ENCODE peak calls at places on chromosome 13, in five cellular contexts. G, F, V, C and D are unnamed samples.
A peak's percentile ranks its signal among the peaks of the same experiment; 100 is the strongest.

GRCh38 chr13:98144501-98145350 is 1.8 kb downstream of the FARP1 start:
- DNase-seq in G (peak; percentile 23), V (no peak), C (no peak), F (peak; percentile 80), D (peak; percentile 80)

GRCh38 chr13:21673592-21674270 is 2.9 kb downstream of the FGF9 start:
- DNase-seq in V (no peak), G (no peak), F (no peak), C (no peak), D (peak; percentile 84)

GRCh38 chr13:109868583-109869311 is 82.4 kb upstream of the IRS2 start:
- DNase-seq in C (no peak), F (no peak), V (no peak), G (no peak), D (no peak)

GRCh38 chr13:76783798-76784197 is 102.4 kb downstream of the KCTD12 start:
- DNase-seq in F (no peak), C (no peak), G (no peak), V (no peak), D (peak; percentile 71)

GRCh38 chr13:29887030-29887557 is 36.7 kb upstream of the UBL3 start:
- DNase-seq in F (no peak), G (no peak), V (no peak), C (no peak), D (no peak)

GRCh38 chr13:30526612-30527217 is 61.0 kb upstream of the HMGB1 start:
- DNase-seq in V (no peak), C (no peak), F (no peak), G (no peak), D (no peak)

GRCh38 chr13:112804374-112804773 is 114.5 kb downstream of the ATP11A start:
- DNase-seq in C (no peak), V (no peak), F (no peak), G (no peak), D (no peak)

GRCh38 chr13:95955255-95955654 is 97.9 kb downstream of the UGGT2 start:
- DNase-seq in C (no peak), V (no peak), G (no peak), F (no peak), D (no peak)

GRCh38 chr13:41547253-41548000 is 90.1 kb downstream of the RGCC start:
- DNase-seq in V (no peak), F (no peak), G (peak; percentile 97), C (no peak), D (peak; percentile 63)

GRCh38 chr13:71866173-71867091 is 572 bp downstream of the DACH1 start:
- DNase-seq in C (no peak), V (no peak), G (no peak), F (peak; percentile 33), D (peak; percentile 76)

GRCh38 chr13:102400619-102401125 is 1.2 kb downstream of the FGF14 start:
- DNase-seq in G (peak; percentile 51), F (peak; percentile 32), V (no peak), C (no peak), D (peak; percentile 75)

GRCh38 chr13:26967119-26968038 is 204.2 kb downstream of the USP12 start:
- DNase-seq in G (no peak), V (no peak), C (no peak), F (no peak), D (no peak)

GRCh38 chr13:105937451-105937850 is 598.0 kb downstream of the EFNB2 start:
- DNase-seq in F (peak; percentile 85), G (no peak), C (no peak), V (no peak), D (no peak)

GRCh38 chr13:68173111-68173510 is 943.0 kb upstream of the PCDH9 start:
- DNase-seq in G (no peak), V (no peak), F (no peak), C (no peak), D (no peak)

GRCh38 chr13:41017153-41017552 is 2.0 kb downstream of the ELF1 start:
- DNase-seq in G (no peak), V (no peak), C (no peak), F (no peak), D (no peak)

GRCh38 chr13:105847532-105848295 is 687.7 kb downstream of the EFNB2 start:
- DNase-seq in G (no peak), C (no peak), V (no peak), F (no peak), D (no peak)

GRCh38 chr13:113089693-113090414 is 15.7 kb upstream of the F7 start:
- DNase-seq in C (no peak), G (no peak), F (no peak), V (no peak), D (peak; percentile 77)

GRCh38 chr13:98890920-98891319 is 86.9 kb downstream of the DOCK9 start:
- DNase-seq in F (no peak), V (no peak), C (no peak), G (no peak), D (peak; percentile 69)

GRCh38 chr13:39530996-39531395 is 72.0 kb downstream of the LHFPL6 start:
- DNase-seq in F (no peak), V (no peak), G (no peak), C (no peak), D (no peak)

GRCh38 chr13:36298535-36299068 is 988 bp upstream of the CCDC169 start:
- DNase-seq in C (no peak), F (no peak), G (no peak), V (no peak), D (peak; percentile 78)

GRCh38 chr13:41668130-41668757 is 210.9 kb downstream of the RGCC start:
- DNase-seq in F (peak; percentile 29), V (no peak), G (peak; percentile 67), C (no peak), D (peak; percentile 72)

GRCh38 chr13:106796280-106797047 is 228.5 kb upstream of the ARGLU1 start:
- DNase-seq in F (no peak), C (no peak), V (no peak), G (no peak), D (peak; percentile 91)

GRCh38 chr13:20102776-20103175 is 58.1 kb downstream of the GJA3 start:
- DNase-seq in V (no peak), C (no peak), F (no peak), G (peak; percentile 33), D (no peak)

GRCh38 chr13:53010374-53011105 is 18.1 kb upstream of the OLFM4 start:
- DNase-seq in V (no peak), G (no peak), F (no peak), C (no peak), D (no peak)

GRCh38 chr13:43391021-43391420 is 367.6 kb downstream of the DNAJC15 start:
- DNase-seq in F (no peak), V (no peak), C (no peak), G (no peak), D (no peak)

GRCh38 chr13:57666131-57666530 is 34.6 kb downstream of the PCDH17 start:
- DNase-seq in V (no peak), C (no peak), G (no peak), F (no peak), D (no peak)

GRCh38 chr13:93794197-93794885 is 567.7 kb downstream of the GPC6 start:
- DNase-seq in C (peak; percentile 31), G (no peak), V (no peak), F (no peak), D (no peak)

GRCh38 chr13:107370036-107370785 is 802.3 kb upstream of the ARGLU1 start:
- DNase-seq in F (no peak), V (no peak), C (no peak), G (peak; percentile 42), D (no peak)

GRCh38 chr13:106354961-106355360 is 180.5 kb downstream of the EFNB2 start:
- DNase-seq in C (no peak), V (no peak), G (no peak), F (no peak), D (no peak)

GRCh38 chr13:76389321-76389720 is 496.9 kb downstream of the KCTD12 start:
- DNase-seq in F (no peak), C (no peak), G (no peak), V (no peak), D (no peak)

GRCh38 chr13:109206616-109207015 is 577.2 kb downstream of the MYO16 start:
- DNase-seq in C (no peak), F (no peak), V (no peak), G (no peak), D (no peak)

GRCh38 chr13:71979616-71980015 is 112.6 kb upstream of the DACH1 start:
- DNase-seq in G (no peak), V (no peak), C (no peak), F (peak; percentile 26), D (peak; percentile 62)

GRCh38 chr13:113589251-113589960 is 4.9 kb downstream of the TFDP1 start:
- DNase-seq in G (no peak), C (no peak), F (peak; percentile 9), V (no peak), D (peak; percentile 26)

GRCh38 chr13:73189766-73190165 is 131.0 kb downstream of the KLF5 start:
- DNase-seq in F (no peak), G (no peak), C (no peak), V (no peak), D (peak; percentile 74)

GRCh38 chr13:103006706-103007426 is 59.4 kb downstream of the SLC10A2 start:
- DNase-seq in F (no peak), V (no peak), G (no peak), C (no peak), D (no peak)

GRCh38 chr13:90032841-90033493 is 1314.5 kb upstream of the MIR17HG start:
- DNase-seq in C (no peak), F (no peak), V (no peak), G (no peak), D (peak; percentile 47)